ENCODE peak calls at places on chromosomes 3 and 15, in seven cellular contexts. One of them, this sample, is unnamed.

GRCh38 chr3:129121016-129121791 is 400 bp downstream of the RAB43 start:
- DNase-seq in nephron progenitor cell: no peak
- DNase-seq in spleen: no peak
- DNase-seq in CD8-positive, alpha-beta T cell: peak; percentile 39
- DNase-seq in foreskin keratinocyte: no peak
- DNase-seq in psoas muscle: peak; percentile 28
- DNase-seq in IMR-90: peak; percentile 26
- DNase-seq in this sample: no peak

GRCh38 chr15:89383635-89384604 is 49.3 kb upstream of the POLG start:
- DNase-seq in nephron progenitor cell: no peak
- DNase-seq in spleen: peak; percentile 56
- DNase-seq in CD8-positive, alpha-beta T cell: no peak
- DNase-seq in foreskin keratinocyte: peak; percentile 35
- DNase-seq in psoas muscle: no peak
- DNase-seq in IMR-90: peak; percentile 11
- DNase-seq in this sample: no peak

GRCh38 chr3:179558742-179559364 is 3.9 kb upstream of the ACTL6A start:
- DNase-seq in nephron progenitor cell: peak; percentile 62
- DNase-seq in spleen: peak; percentile 81
- DNase-seq in CD8-positive, alpha-beta T cell: peak; percentile 36
- DNase-seq in foreskin keratinocyte: peak; percentile 39
- DNase-seq in psoas muscle: peak; percentile 36
- DNase-seq in IMR-90: peak; percentile 81
- DNase-seq in this sample: peak; percentile 55

GRCh38 chr3:35709691-35710090 is 70.4 kb downstream of the ARPP21 start:
- DNase-seq in nephron progenitor cell: no peak
- DNase-seq in spleen: no peak
- DNase-seq in CD8-positive, alpha-beta T cell: no peak
- DNase-seq in foreskin keratinocyte: no peak
- DNase-seq in psoas muscle: no peak
- DNase-seq in IMR-90: no peak
- DNase-seq in this sample: no peak

GRCh38 chr15:40338921-40339620 is 1.7 kb downstream of the CCDC9B start:
- DNase-seq in nephron progenitor cell: no peak
- DNase-seq in spleen: no peak
- DNase-seq in CD8-positive, alpha-beta T cell: no peak
- DNase-seq in foreskin keratinocyte: peak; percentile 93
- DNase-seq in psoas muscle: peak; percentile 65
- DNase-seq in IMR-90: peak; percentile 93
- DNase-seq in this sample: peak; percentile 86

GRCh38 chr3:127903596-127903995 is 11.4 kb upstream of the KBTBD12 start:
- DNase-seq in nephron progenitor cell: no peak
- DNase-seq in spleen: no peak
- DNase-seq in CD8-positive, alpha-beta T cell: no peak
- DNase-seq in foreskin keratinocyte: no peak
- DNase-seq in psoas muscle: no peak
- DNase-seq in IMR-90: no peak
- DNase-seq in this sample: no peak

GRCh38 chr3:174199696-174200095 is 659.4 kb upstream of the NAALADL2 start:
- DNase-seq in nephron progenitor cell: no peak
- DNase-seq in spleen: no peak
- DNase-seq in CD8-positive, alpha-beta T cell: no peak
- DNase-seq in foreskin keratinocyte: no peak
- DNase-seq in psoas muscle: no peak
- DNase-seq in IMR-90: peak; percentile 18
- DNase-seq in this sample: no peak

GRCh38 chr15:98174286-98174685 is 213.8 kb downstream of the ARRDC4 start:
- DNase-seq in nephron progenitor cell: no peak
- DNase-seq in spleen: no peak
- DNase-seq in CD8-positive, alpha-beta T cell: no peak
- DNase-seq in foreskin keratinocyte: peak; percentile 40
- DNase-seq in psoas muscle: no peak
- DNase-seq in IMR-90: no peak
- DNase-seq in this sample: no peak

GRCh38 chr15:73804421-73804820 is 51.3 kb upstream of the INSYN1 start:
- DNase-seq in nephron progenitor cell: no peak
- DNase-seq in spleen: peak; percentile 45
- DNase-seq in CD8-positive, alpha-beta T cell: no peak
- DNase-seq in foreskin keratinocyte: no peak
- DNase-seq in psoas muscle: no peak
- DNase-seq in IMR-90: no peak
- DNase-seq in this sample: no peak

GRCh38 chr15:78394981-78395619 is 42.9 kb upstream of the IREB2 start:
- DNase-seq in nephron progenitor cell: no peak
- DNase-seq in spleen: no peak
- DNase-seq in CD8-positive, alpha-beta T cell: no peak
- DNase-seq in foreskin keratinocyte: no peak
- DNase-seq in psoas muscle: no peak
- DNase-seq in IMR-90: no peak
- DNase-seq in this sample: no peak

GRCh38 chr3:177800565-177800964 is 603.3 kb upstream of the TBL1XR1 start:
- DNase-seq in nephron progenitor cell: no peak
- DNase-seq in spleen: no peak
- DNase-seq in CD8-positive, alpha-beta T cell: no peak
- DNase-seq in foreskin keratinocyte: peak; percentile 25
- DNase-seq in psoas muscle: no peak
- DNase-seq in IMR-90: peak; percentile 35
- DNase-seq in this sample: no peak

GRCh38 chr15:63473999-63474809 is 30.2 kb upstream of the USP3 start:
- DNase-seq in nephron progenitor cell: peak; percentile 46
- DNase-seq in spleen: peak; percentile 77
- DNase-seq in CD8-positive, alpha-beta T cell: peak; percentile 60
- DNase-seq in foreskin keratinocyte: peak; percentile 62
- DNase-seq in psoas muscle: no peak
- DNase-seq in IMR-90: peak; percentile 90
- DNase-seq in this sample: no peak

GRCh38 chr15:62391565-62392262 is 226.6 kb upstream of the C2CD4B start:
- DNase-seq in nephron progenitor cell: peak; percentile 65
- DNase-seq in spleen: peak; percentile 79
- DNase-seq in CD8-positive, alpha-beta T cell: peak; percentile 6
- DNase-seq in foreskin keratinocyte: peak; percentile 58
- DNase-seq in psoas muscle: peak; percentile 72
- DNase-seq in IMR-90: peak; percentile 34
- DNase-seq in this sample: peak; percentile 50
- TF ChIP-seq CTCF in nephron progenitor cell: no peak
- TF ChIP-seq CTCF in spleen: no peak
- TF ChIP-seq CTCF in CD8-positive, alpha-beta T cell: no peak
- TF ChIP-seq CTCF in foreskin keratinocyte: peak; percentile 67
- TF ChIP-seq CTCF in psoas muscle: peak; percentile 57
- TF ChIP-seq CTCF in IMR-90: peak; percentile 45
- TF ChIP-seq CTCF in this sample: peak; percentile 44

GRCh38 chr3:72279631-72280041 is 494.7 kb upstream of the PROK2 start:
- DNase-seq in nephron progenitor cell: no peak
- DNase-seq in spleen: no peak
- DNase-seq in CD8-positive, alpha-beta T cell: no peak
- DNase-seq in foreskin keratinocyte: no peak
- DNase-seq in psoas muscle: no peak
- DNase-seq in IMR-90: no peak
- DNase-seq in this sample: no peak

GRCh38 chr3:72277710-72278109 is 492.8 kb upstream of the PROK2 start:
- DNase-seq in nephron progenitor cell: no peak
- DNase-seq in spleen: no peak
- DNase-seq in CD8-positive, alpha-beta T cell: no peak
- DNase-seq in foreskin keratinocyte: no peak
- DNase-seq in psoas muscle: no peak
- DNase-seq in IMR-90: no peak
- DNase-seq in this sample: no peak

GRCh38 chr3:72279068-72279598 is 494.2 kb upstream of the PROK2 start:
- DNase-seq in nephron progenitor cell: no peak
- DNase-seq in spleen: no peak
- DNase-seq in CD8-positive, alpha-beta T cell: no peak
- DNase-seq in foreskin keratinocyte: no peak
- DNase-seq in psoas muscle: no peak
- DNase-seq in IMR-90: no peak
- DNase-seq in this sample: no peak

GRCh38 chr3:72280876-72281275 is 495.9 kb upstream of the PROK2 start:
- DNase-seq in nephron progenitor cell: no peak
- DNase-seq in spleen: no peak
- DNase-seq in CD8-positive, alpha-beta T cell: no peak
- DNase-seq in foreskin keratinocyte: no peak
- DNase-seq in psoas muscle: no peak
- DNase-seq in IMR-90: no peak
- DNase-seq in this sample: no peak

DNA sequence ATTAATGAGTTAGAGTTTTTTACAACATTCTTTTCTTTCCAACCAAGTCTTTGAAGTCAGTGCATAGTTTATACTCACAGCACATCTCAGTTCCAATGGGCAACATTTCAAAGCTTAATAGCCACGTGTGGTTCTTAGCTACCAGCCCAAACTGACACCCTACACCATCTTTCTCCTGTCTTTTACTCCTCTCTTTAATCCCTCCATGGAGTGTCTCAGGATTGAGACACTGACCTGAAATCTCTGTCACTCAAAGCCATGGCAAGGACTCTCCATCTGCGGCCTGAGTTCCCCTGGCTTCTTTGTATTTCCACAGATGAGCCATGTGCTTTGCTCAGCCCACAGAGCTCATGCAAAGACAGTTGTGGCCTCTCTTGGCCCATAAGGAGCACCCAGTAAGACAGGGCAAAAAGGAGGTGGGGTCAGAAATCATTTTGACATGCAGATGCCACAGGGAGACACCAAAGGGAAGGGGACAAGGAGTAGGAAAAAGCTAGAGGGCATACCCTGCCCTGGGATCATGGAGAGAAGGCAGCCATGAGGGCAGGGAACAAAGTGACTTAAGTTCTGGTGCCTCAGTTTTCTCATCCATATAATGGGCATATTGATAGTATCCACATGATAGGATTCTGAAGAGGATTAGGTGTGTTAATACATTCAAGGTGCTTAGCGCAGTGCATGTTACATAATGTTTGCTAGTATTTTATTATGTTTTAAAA is 493.6 kb upstream of the PROK2 start:
- DNase-seq in nephron progenitor cell: no peak
- DNase-seq in spleen: no peak
- DNase-seq in CD8-positive, alpha-beta T cell: no peak
- DNase-seq in foreskin keratinocyte: no peak
- DNase-seq in psoas muscle: no peak
- DNase-seq in IMR-90: no peak
- DNase-seq in this sample: no peak
- TF ChIP-seq CTCF in nephron progenitor cell: no peak
- TF ChIP-seq CTCF in spleen: no peak
- TF ChIP-seq CTCF in CD8-positive, alpha-beta T cell: no peak
- TF ChIP-seq CTCF in foreskin keratinocyte: no peak
- TF ChIP-seq CTCF in psoas muscle: no peak
- TF ChIP-seq CTCF in IMR-90: no peak
- TF ChIP-seq CTCF in this sample: no peak

GRCh38 chr3:48561045-48561736 is 2.4 kb downstream of the UCN2 start:
- DNase-seq in nephron progenitor cell: peak; percentile 89
- DNase-seq in spleen: peak; percentile 86
- DNase-seq in CD8-positive, alpha-beta T cell: no peak
- DNase-seq in foreskin keratinocyte: no peak
- DNase-seq in psoas muscle: peak; percentile 57
- DNase-seq in IMR-90: peak; percentile 64
- DNase-seq in this sample: peak; percentile 89
- TF ChIP-seq CTCF in nephron progenitor cell: peak; percentile 40
- TF ChIP-seq CTCF in spleen: no peak
- TF ChIP-seq CTCF in CD8-positive, alpha-beta T cell: no peak
- TF ChIP-seq CTCF in foreskin keratinocyte: no peak
- TF ChIP-seq CTCF in psoas muscle: no peak
- TF ChIP-seq CTCF in IMR-90: peak; percentile 45
- TF ChIP-seq CTCF in this sample: peak; percentile 17

GRCh38 chr3:37814547-37814946 is 47.1 kb upstream of the CTDSPL start:
- DNase-seq in nephron progenitor cell: no peak
- DNase-seq in spleen: no peak
- DNase-seq in CD8-positive, alpha-beta T cell: no peak
- DNase-seq in foreskin keratinocyte: no peak
- DNase-seq in psoas muscle: no peak
- DNase-seq in IMR-90: peak; percentile 31
- DNase-seq in this sample: no peak
- TF ChIP-seq CTCF in nephron progenitor cell: peak; percentile 28
- TF ChIP-seq CTCF in spleen: no peak
- TF ChIP-seq CTCF in CD8-positive, alpha-beta T cell: no peak
- TF ChIP-seq CTCF in foreskin keratinocyte: peak; percentile 50
- TF ChIP-seq CTCF in psoas muscle: no peak
- TF ChIP-seq CTCF in IMR-90: peak; percentile 51
- TF ChIP-seq CTCF in this sample: peak; percentile 50

This sample was measured in tibial artery.